ENCODE peak calls at places on chromosome 15, in seven cellular contexts. B is ACHN, D is hypothalamus, T is T1000, I is HCEC 1CT, A is M059J, M is NCI-H2081. C is an unnamed sample.
A peak's percentile ranks its signal among the peaks of the same experiment; 100 is the strongest.

GRCh38 chr15:99385865-99386264 is 134.6 kb downstream of the LRRC28 start:
- DNase-seq in T (no peak), D (no peak), I (no peak), A (peak; percentile 66), B (no peak), M (no peak), C (peak; percentile 78)

GRCh38 chr15:71104636-71105035 is 10.6 kb upstream of the THSD4 start:
- DNase-seq in T (no peak), B (no peak), D (no peak), M (no peak), I (no peak), A (no peak), C (no peak)

GRCh38 chr15:65651831-65652749 is 30.4 kb downstream of the SLC24A1 start:
- DNase-seq in I (no peak), M (no peak), T (no peak), A (no peak), B (no peak), D (no peak), C (no peak)

GRCh38 chr15:75063338-75063737 is 39.9 kb downstream of the PPCDC start:
- DNase-seq in M (no peak), B (no peak), A (peak; percentile 94), I (peak; percentile 78), T (no peak), D (no peak), C (no peak)

GRCh38 chr15:78343431-78343830 is 3.3 kb downstream of the CRABP1 start:
- DNase-seq in I (no peak), M (peak; percentile 28), B (no peak), A (no peak), T (no peak), D (no peak), C (no peak)

GRCh38 chr15:101326462-101327146 is 31.6 kb upstream of the SNRPA1 start:
- DNase-seq in B (no peak), A (no peak), I (no peak), M (no peak), T (no peak), D (no peak), C (no peak)

GRCh38 chr15:92846716-92847115 is 53.4 kb upstream of the CHD2 start:
- DNase-seq in M (no peak), T (no peak), D (no peak), B (no peak), A (no peak), I (no peak), C (no peak)

GRCh38 chr15:71733122-71733521 is 77.2 kb upstream of the NR2E3 start:
- DNase-seq in I (no peak), M (no peak), B (no peak), A (no peak), T (no peak), D (no peak), C (no peak)

GRCh38 chr15:71789616-71790015 is 20.7 kb upstream of the NR2E3 start:
- DNase-seq in M (no peak), T (no peak), B (no peak), I (no peak), A (no peak), D (no peak), C (no peak)

GRCh38 chr15:90957105-90957790 is 2.6 kb downstream of the RCCD1 start:
- DNase-seq in T (peak; percentile 35), A (no peak), I (no peak), B (no peak), D (peak; percentile 50), M (peak; percentile 30), C (no peak)

GRCh38 chr15:34018021-34018645 is 20.9 kb downstream of the AVEN start:
- DNase-seq in B (no peak), A (no peak), M (no peak), T (no peak), I (no peak), D (no peak), C (no peak)

GRCh38 chr15:92809880-92810361 is 90.2 kb upstream of the CHD2 start:
- DNase-seq in D (peak; percentile 84), T (no peak), A (peak; percentile 72), I (no peak), B (peak; percentile 59), M (peak; percentile 38), C (peak; percentile 58)

GRCh38 chr15:39887832-39888231 is 32.2 kb downstream of the GPR176 start:
- DNase-seq in D (peak; percentile 33), M (no peak), A (peak; percentile 67), I (peak; percentile 51), T (no peak), B (peak; percentile 45), C (no peak)

GRCh38 chr15:31264534-31265089 is 62.0 kb upstream of the KLF13 start:
- DNase-seq in A (no peak), B (no peak), M (no peak), D (no peak), T (no peak), I (no peak), C (no peak)

GRCh38 chr15:33722005-33722672 is 246.2 kb upstream of the CHRM5 start:
- DNase-seq in B (peak; percentile 89), D (no peak), A (peak; percentile 77), T (no peak), M (no peak), I (peak; percentile 67), C (no peak)

GRCh38 chr15:98781838-98782237 is 133.5 kb downstream of the IGF1R start:
- DNase-seq in D (no peak), I (no peak), A (no peak), T (no peak), B (no peak), M (no peak), C (no peak)

GRCh38 chr15:43954181-43954621 is 127.4 kb downstream of the WDR76 start:
- DNase-seq in I (peak; percentile 44), A (peak; percentile 27), M (no peak), T (peak; percentile 34), B (no peak), D (no peak), C (no peak)

GRCh38 chr15:85840079-85840801 is 45.5 kb upstream of the KLHL25 start:
- DNase-seq in B (peak; percentile 71), A (peak; percentile 70), D (peak; percentile 59), M (peak; percentile 70), T (peak; percentile 56), I (peak; percentile 41), C (peak; percentile 76)

GRCh38 chr15:98952381-98952803 is 55.2 kb downstream of the PGPEP1L start:
- DNase-seq in T (no peak), A (peak; percentile 31), B (no peak), M (no peak), D (no peak), I (no peak), C (no peak)